ENCODE peak calls at places on chromosomes 6 and 20, in seven cellular contexts. O, N, F, X, L, D and M are unnamed samples. For H3K4me1, the result is how much of the 10 kb centered on the place peaks cover.

GRCh38 chr6:72696055-72696454 is 74.2 kb downstream of the KCNQ5 start:
- DNase-seq in O (no peak), N (no peak), F (no peak), X (no peak), L (no peak), D (no peak), M (no peak)

GRCh38 chr6:169982461-169983386 is 231.3 kb downstream of the ERMARD start:
- DNase-seq in O (no peak), N (no peak), F (no peak), X (no peak), L (no peak), D (no peak), M (no peak)

GRCh38 chr6:130423044-130423443 is 57.2 kb downstream of the TMEM200A start:
- DNase-seq in O (no peak), N (no peak), F (no peak), X (no peak), L (no peak), D (no peak), M (no peak)

GRCh38 chr6:57102976-57103375 is 13.0 kb downstream of the ZNF451 start:
- DNase-seq in O (no peak), N (no peak), F (no peak), X (no peak), L (no peak), D (no peak), M (no peak)

GRCh38 chr6:107716688-107717089 is 107.4 kb downstream of the SCML4 start:
- DNase-seq in O (no peak), N (no peak), F (no peak), X (peak), L (no peak), D (no peak), M (no peak)

GRCh38 chr6:105109955-105110650 is 69.7 kb downstream of the POPDC3 start:
- DNase-seq in O (no peak), N (no peak), F (no peak), X (no peak), L (no peak), D (no peak), M (no peak)

GRCh38 chr6:10355115-10355702 is 59.7 kb downstream of the TFAP2A start:
- DNase-seq in O (no peak), N (no peak), F (no peak), X (no peak), L (no peak), D (no peak), M (no peak)

GRCh38 chr6:112044856-112045255 is 9.0 kb upstream of the CCN6 start:
- DNase-seq in O (no peak), N (no peak), F (no peak), X (no peak), L (no peak), D (no peak), M (no peak)

GRCh38 chr20:18279231-18279630 is 9.1 kb upstream of the ZNF133 start:
- DNase-seq in O (no peak), N (no peak), F (no peak), X (no peak), L (no peak), D (no peak), M (no peak)

GRCh38 chr6:159203304-159204005 is 34.3 kb downstream of the FNDC1 start:
- DNase-seq in O (peak), N (no peak), F (no peak), X (no peak), L (no peak), D (no peak), M (no peak)

GRCh38 chr6:104540743-104541142 is 319.0 kb downstream of the HACE1 start:
- DNase-seq in O (no peak), N (no peak), F (no peak), X (no peak), L (no peak), D (no peak), M (no peak)

GRCh38 chr6:85078071-85078470 is 313.7 kb upstream of the TBX18 start:
- DNase-seq in O (peak), N (no peak), F (no peak), X (peak), L (no peak), D (no peak), M (no peak)

GRCh38 chr20:14673164-14673563 is 335.8 kb upstream of the FLRT3 start:
- DNase-seq in O (no peak), N (no peak), F (no peak), X (peak), L (no peak), D (no peak), M (no peak)

GRCh38 chr6:5214570-5215052 is 46.1 kb downstream of the LYRM4 start:
- DNase-seq in O (no peak), N (peak), F (peak), X (peak), L (no peak), D (peak), M (no peak)

GRCh38 chr6:43628392-43629103 is 516 bp downstream of the GTPBP2 start:
- DNase-seq in O (peak), N (peak), F (peak), X (peak), L (peak), D (peak), M (peak)

GRCh38 chr6:111536888-111537287 is 53.9 kb upstream of the REV3L start:
- DNase-seq in O (peak), N (no peak), F (peak), X (no peak), L (no peak), D (no peak), M (no peak)

GRCh38 chr6:107488174-107488874 is 1.6 kb upstream of the SOBP start:
- DNase-seq in O (no peak), N (no peak), F (no peak), X (no peak), L (no peak), D (no peak), M (no peak)

GRCh38 chr20:45361794-45362193 is 1.2 kb upstream of the SYS1 start:
- DNase-seq in O (no peak), N (no peak), F (no peak), X (no peak), L (no peak), D (no peak), M (no peak)

GRCh38 chr6:142763205-142763604 is 181.8 kb downstream of the HIVEP2 start:
- DNase-seq in O (no peak), N (no peak), F (no peak), X (no peak), L (no peak), D (no peak), M (no peak)

GRCh38 chr6:159008656-159009288 is 8.8 kb upstream of the RSPH3 start:
- DNase-seq in O (no peak), N (no peak), F (no peak), X (peak), L (no peak), D (no peak), M (no peak)

GRCh38 chr6:142783499-142783898 is 161.5 kb downstream of the HIVEP2 start:
- DNase-seq in O (no peak), N (no peak), F (no peak), X (no peak), L (no peak), D (no peak), M (no peak)

GRCh38 chr6:170135821-170136471 is 154.9 kb downstream of the DLL1 start:
- DNase-seq in O (no peak), N (no peak), F (no peak), X (no peak), L (peak), D (no peak), M (peak)

GRCh38 chr20:4067600-4068261 is 52.4 kb upstream of the RNF24 start:
- DNase-seq in O (no peak), N (no peak), F (no peak), X (no peak), L (peak), D (no peak), M (no peak)

GRCh38 chr6:128112494-128112893 is 211.6 kb upstream of the THEMIS start:
- DNase-seq in O (no peak), N (no peak), F (no peak), X (no peak), L (no peak), D (no peak), M (no peak)

GRCh38 chr20:62487564-62488086 is 11.8 kb upstream of the GATA5 start:
- DNase-seq in O (no peak), N (no peak), F (no peak), X (no peak), L (no peak), D (peak), M (no peak)

GRCh38 chr6:16901777-16902176 is 140.5 kb upstream of the ATXN1 start:
- DNase-seq in O (peak), N (peak), F (peak), X (no peak), L (no peak), D (peak), M (peak)

GRCh38 chr6:44251576-44252524 is 4.9 kb downstream of the HSP90AB1 start:
- DNase-seq in O (no peak), N (no peak), F (no peak), X (no peak), L (no peak), D (no peak), M (peak)

GRCh38 chr20:38412877-38413577 is 22.1 kb downstream of the SNHG17 start:
- DNase-seq in O (no peak), N (no peak), F (no peak), X (no peak), L (peak), D (no peak), M (no peak)

GRCh38 chr6:137286926-137287325 is 67.7 kb upstream of the IFNGR1 start:
- DNase-seq in O (no peak), N (no peak), F (no peak), X (no peak), L (no peak), D (no peak), M (no peak)

GRCh38 chr6:112331306-112331705 is 15.8 kb upstream of the RFPL4B start:
- DNase-seq in O (no peak), N (no peak), F (no peak), X (no peak), L (no peak), D (no peak), M (no peak)

GRCh38 chr6:136058852-136059251 is 191.3 kb downstream of the MTFR2 start:
- DNase-seq in O (no peak), N (no peak), F (no peak), X (no peak), L (no peak), D (no peak), M (no peak)

GRCh38 chr20:45861157-45862075 is 4.0 kb downstream of the ZSWIM3 start:
- DNase-seq in O (no peak), N (no peak), F (peak), X (no peak), L (no peak), D (no peak), M (no peak)

GRCh38 chr20:11850901-11851300 is 66.8 kb upstream of the BTBD3 start:
- DNase-seq in O (no peak), N (no peak), F (no peak), X (no peak), L (peak), D (no peak), M (no peak)

GRCh38 chr6:12014027-12014872 is 2.1 kb downstream of the HIVEP1 start:
- DNase-seq in O (no peak), N (no peak), F (no peak), X (no peak), L (no peak), D (no peak), M (no peak)

DNA sequence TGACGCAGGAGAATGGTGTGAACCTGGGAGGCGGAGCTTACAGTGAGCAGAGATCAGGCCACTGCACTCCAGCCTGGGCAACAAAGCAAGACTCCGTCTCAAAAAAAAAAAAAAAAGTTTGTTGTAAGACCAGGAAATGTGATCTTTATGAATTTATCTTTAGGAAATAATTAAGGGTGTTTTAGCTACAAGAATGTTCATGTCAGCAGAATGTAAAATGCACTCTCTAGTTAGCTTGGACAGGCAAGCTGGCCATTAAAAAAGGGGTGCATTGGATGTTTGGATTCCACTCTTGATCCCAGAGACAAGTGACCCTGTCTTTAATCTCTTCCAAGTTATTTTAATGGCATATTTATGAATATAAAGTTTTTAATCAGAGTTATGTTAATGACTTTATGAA is 19.6 kb downstream of the ENPP3 start:
- DNase-seq in O (no peak), N (no peak), F (no peak), X (no peak), L (no peak), D (no peak), M (no peak)
- H3K27ac ChIP-seq in O (no peak), N (no peak), F (no peak), X (no peak), L (no peak), D (no peak), M (no peak)

GRCh38 chr20:50651676-50652075 is 39.7 kb downstream of the RIPOR3 start:
- DNase-seq in O (no peak), N (no peak), F (no peak), X (no peak), L (no peak), D (no peak), M (no peak)
- H3K4me1 ChIP-seq in O (under half), N (under half), F (under half), X (under half), L (under half), D (under half), M (under half)

DNA sequence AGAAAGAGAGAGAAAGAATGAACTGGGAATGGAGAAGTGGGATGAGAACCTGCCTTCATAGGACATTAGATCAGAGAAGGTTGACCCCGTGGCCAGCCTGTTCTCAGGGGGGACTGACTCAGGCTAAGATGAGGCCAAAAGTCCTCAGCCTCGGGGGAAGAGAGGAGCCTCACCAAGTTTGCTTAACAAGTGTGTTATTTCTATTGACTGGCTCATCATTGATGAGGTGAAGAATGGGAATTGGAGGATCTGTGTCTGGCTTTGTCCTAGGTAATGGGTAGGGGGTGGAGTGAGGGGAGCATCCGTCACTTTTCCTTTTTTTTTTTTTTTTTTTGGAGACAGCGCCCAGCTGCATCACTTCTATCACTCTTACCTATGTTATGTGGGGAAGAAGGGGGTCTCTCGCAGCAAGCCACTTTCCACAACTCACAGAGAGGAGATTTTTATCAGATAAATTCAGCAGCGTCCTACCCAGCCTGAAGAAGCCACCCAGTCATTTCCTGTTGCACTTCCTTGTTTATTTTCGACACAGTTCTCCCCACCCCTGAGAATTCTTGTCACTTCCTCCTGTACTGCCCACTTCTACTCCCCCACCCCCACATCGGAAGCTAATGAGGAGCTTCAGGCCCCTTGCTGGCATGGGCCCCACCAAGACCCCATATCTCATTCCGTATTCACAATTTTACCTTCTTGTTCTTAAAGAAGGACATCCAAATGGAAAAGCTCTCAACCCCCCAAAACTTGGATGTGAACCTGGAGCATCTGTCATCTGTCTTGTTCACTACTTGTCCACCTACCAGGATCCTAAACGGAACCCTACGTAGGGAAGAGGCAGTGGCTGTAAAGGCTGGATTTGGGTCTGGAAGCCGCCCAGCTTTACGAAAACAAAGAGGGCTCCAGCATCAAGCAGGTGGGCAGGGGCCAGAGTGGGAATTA is 2.8 kb upstream of the RNASET2 start:
- DNase-seq in O (peak), N (no peak), F (peak), X (peak), L (no peak), D (no peak), M (no peak)
- H3K4me3 ChIP-seq in O (no peak), N (no peak), F (no peak), X (no peak), L (no peak), D (no peak), M (no peak)

DNA sequence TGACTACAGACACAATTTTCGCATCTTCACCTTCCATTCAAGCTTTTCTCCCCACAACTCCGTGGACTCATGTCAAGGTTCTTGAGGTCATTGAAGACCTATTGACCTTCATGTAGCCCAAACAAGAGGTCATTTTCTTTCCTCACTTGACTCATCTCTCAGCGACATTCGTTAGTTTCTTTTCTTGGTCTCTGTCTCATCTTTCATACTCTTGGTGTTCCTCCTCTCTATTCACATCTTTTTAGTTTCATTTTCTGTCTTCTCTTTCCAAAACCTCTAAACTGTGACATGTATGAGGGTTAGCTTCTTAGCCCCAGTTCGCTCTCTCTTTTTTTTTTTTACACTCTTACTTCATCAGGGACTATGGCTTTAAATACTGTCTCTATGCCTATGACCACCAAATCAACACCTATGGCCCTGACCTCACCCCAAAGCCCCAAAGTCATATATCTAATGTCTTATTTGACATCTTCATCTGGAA is 128.6 kb upstream of the BACH2 start:
- DNase-seq in O (no peak), N (no peak), F (no peak), X (no peak), L (no peak), D (no peak), M (no peak)
- H3K27ac ChIP-seq in O (no peak), N (no peak), F (no peak), X (no peak), L (no peak), D (no peak), M (no peak)